ENCODE peak calls at places on chromosomes 7 and 10, in seven cellular contexts. One of them, this sample, is unnamed.

GRCh38 chr10:114403545-114404161 is 649 bp downstream of the AFAP1L2 start:
- DNase-seq in neural progenitor cell: peak
- DNase-seq in brain microvascular endothelial cell: no peak
- DNase-seq in Peyer's patch: no peak
- DNase-seq in A549: peak
- DNase-seq in foreskin fibroblast: no peak
- DNase-seq in cardiac fibroblast: no peak
- DNase-seq in this sample: peak

GRCh38 chr10:126387041-126387908 is 1.0 kb downstream of the ADAM12 start:
- DNase-seq in neural progenitor cell: peak
- DNase-seq in Peyer's patch: peak
- DNase-seq in foreskin fibroblast: peak
- DNase-seq in A549: peak
- DNase-seq in brain microvascular endothelial cell: peak
- DNase-seq in cardiac fibroblast: peak
- DNase-seq in this sample: peak

GRCh38 chr10:14822879-14823755 is 14.7 kb downstream of the CDNF start:
- DNase-seq in brain microvascular endothelial cell: peak
- DNase-seq in A549: peak
- DNase-seq in Peyer's patch: no peak
- DNase-seq in cardiac fibroblast: peak
- DNase-seq in foreskin fibroblast: peak
- DNase-seq in neural progenitor cell: peak
- DNase-seq in this sample: peak

GRCh38 chr10:133237241-133238065 is at the start of gene VENTX:
- DNase-seq in neural progenitor cell: peak
- DNase-seq in A549: no peak
- DNase-seq in foreskin fibroblast: no peak
- DNase-seq in brain microvascular endothelial cell: no peak
- DNase-seq in cardiac fibroblast: no peak
- DNase-seq in Peyer's patch: no peak
- DNase-seq in this sample: no peak

GRCh38 chr7:141012044-141012685 is 2.6 kb downstream of the MRPS33 start:
- DNase-seq in neural progenitor cell: peak
- DNase-seq in brain microvascular endothelial cell: peak
- DNase-seq in A549: peak
- DNase-seq in foreskin fibroblast: peak
- DNase-seq in Peyer's patch: peak
- DNase-seq in cardiac fibroblast: peak
- DNase-seq in this sample: peak

GRCh38 chr10:36499696-36500095 is 625.7 kb upstream of the ANKRD30A start:
- DNase-seq in Peyer's patch: no peak
- DNase-seq in foreskin fibroblast: peak
- DNase-seq in A549: no peak
- DNase-seq in cardiac fibroblast: no peak
- DNase-seq in neural progenitor cell: no peak
- DNase-seq in brain microvascular endothelial cell: no peak
- DNase-seq in this sample: no peak

GRCh38 chr10:130804281-130804680 is 507.2 kb downstream of the TCERG1L start:
- DNase-seq in cardiac fibroblast: no peak
- DNase-seq in foreskin fibroblast: no peak
- DNase-seq in neural progenitor cell: no peak
- DNase-seq in brain microvascular endothelial cell: no peak
- DNase-seq in Peyer's patch: no peak
- DNase-seq in A549: no peak
- DNase-seq in this sample: no peak

GRCh38 chr7:8254215-8254614 is 7.8 kb downstream of the ICA1 start:
- DNase-seq in Peyer's patch: no peak
- DNase-seq in brain microvascular endothelial cell: no peak
- DNase-seq in A549: no peak
- DNase-seq in cardiac fibroblast: no peak
- DNase-seq in foreskin fibroblast: no peak
- DNase-seq in neural progenitor cell: no peak
- DNase-seq in this sample: no peak

GRCh38 chr7:45402480-45403218 is 171.5 kb upstream of the ADCY1 start:
- DNase-seq in brain microvascular endothelial cell: peak
- DNase-seq in A549: no peak
- DNase-seq in neural progenitor cell: no peak
- DNase-seq in cardiac fibroblast: peak
- DNase-seq in foreskin fibroblast: peak
- DNase-seq in Peyer's patch: no peak
- DNase-seq in this sample: no peak

GRCh38 chr10:124125305-124126116 is 32.1 kb upstream of the CHST15 start:
- DNase-seq in Peyer's patch: no peak
- DNase-seq in brain microvascular endothelial cell: no peak
- DNase-seq in neural progenitor cell: peak
- DNase-seq in A549: peak
- DNase-seq in foreskin fibroblast: no peak
- DNase-seq in cardiac fibroblast: peak
- DNase-seq in this sample: no peak

GRCh38 chr7:152924826-152925411 is 165.4 kb downstream of the ACTR3B start:
- DNase-seq in A549: no peak
- DNase-seq in Peyer's patch: no peak
- DNase-seq in cardiac fibroblast: no peak
- DNase-seq in neural progenitor cell: peak
- DNase-seq in brain microvascular endothelial cell: no peak
- DNase-seq in foreskin fibroblast: no peak
- DNase-seq in this sample: no peak

GRCh38 chr10:16856567-16856966 is 39.3 kb upstream of the RSU1 start:
- DNase-seq in A549: no peak
- DNase-seq in Peyer's patch: no peak
- DNase-seq in foreskin fibroblast: no peak
- DNase-seq in neural progenitor cell: peak
- DNase-seq in cardiac fibroblast: peak
- DNase-seq in brain microvascular endothelial cell: peak
- DNase-seq in this sample: no peak

GRCh38 chr7:132504071-132504470 is 72.2 kb downstream of the PLXNA4 start:
- DNase-seq in brain microvascular endothelial cell: no peak
- DNase-seq in neural progenitor cell: no peak
- DNase-seq in foreskin fibroblast: no peak
- DNase-seq in cardiac fibroblast: no peak
- DNase-seq in Peyer's patch: no peak
- DNase-seq in A549: no peak
- DNase-seq in this sample: no peak

GRCh38 chr7:50739744-50740455 is 42.8 kb downstream of the GRB10 start:
- DNase-seq in cardiac fibroblast: no peak
- DNase-seq in brain microvascular endothelial cell: no peak
- DNase-seq in foreskin fibroblast: peak
- DNase-seq in A549: no peak
- DNase-seq in Peyer's patch: no peak
- DNase-seq in neural progenitor cell: no peak
- DNase-seq in this sample: no peak

GRCh38 chr7:4683884-4684565 is 1.9 kb downstream of the FOXK1 start:
- DNase-seq in cardiac fibroblast: peak
- DNase-seq in neural progenitor cell: no peak
- DNase-seq in brain microvascular endothelial cell: peak
- DNase-seq in foreskin fibroblast: peak
- DNase-seq in Peyer's patch: peak
- DNase-seq in A549: no peak
- DNase-seq in this sample: peak

GRCh38 chr10:36344816-36345215 is 702.7 kb upstream of the FZD8 start:
- DNase-seq in A549: no peak
- DNase-seq in neural progenitor cell: no peak
- DNase-seq in Peyer's patch: no peak
- DNase-seq in brain microvascular endothelial cell: no peak
- DNase-seq in cardiac fibroblast: no peak
- DNase-seq in foreskin fibroblast: no peak
- DNase-seq in this sample: no peak

GRCh38 chr7:127189074-127189473 is 63.7 kb downstream of the GRM8 start:
- DNase-seq in foreskin fibroblast: no peak
- DNase-seq in A549: no peak
- DNase-seq in brain microvascular endothelial cell: no peak
- DNase-seq in Peyer's patch: no peak
- DNase-seq in neural progenitor cell: no peak
- DNase-seq in cardiac fibroblast: no peak
- DNase-seq in this sample: no peak

GRCh38 chr7:36366649-36367560 is 22.8 kb upstream of the ANLN start:
- DNase-seq in neural progenitor cell: peak
- DNase-seq in foreskin fibroblast: peak
- DNase-seq in A549: peak
- DNase-seq in Peyer's patch: peak
- DNase-seq in brain microvascular endothelial cell: peak
- DNase-seq in cardiac fibroblast: peak
- DNase-seq in this sample: peak

GRCh38 chr10:14603539-14604102 is 171.1 kb downstream of the FAM107B start:
- DNase-seq in foreskin fibroblast: peak
- DNase-seq in brain microvascular endothelial cell: no peak
- DNase-seq in Peyer's patch: peak
- DNase-seq in A549: no peak
- DNase-seq in neural progenitor cell: peak
- DNase-seq in cardiac fibroblast: no peak
- DNase-seq in this sample: no peak

GRCh38 chr10:95356190-95356955 is 65.6 kb upstream of the PDLIM1 start:
- DNase-seq in neural progenitor cell: no peak
- DNase-seq in cardiac fibroblast: no peak
- DNase-seq in foreskin fibroblast: no peak
- DNase-seq in A549: no peak
- DNase-seq in Peyer's patch: no peak
- DNase-seq in brain microvascular endothelial cell: no peak
- DNase-seq in this sample: no peak

GRCh38 chr10:31749293-31749692 is 179.3 kb downstream of the ARHGAP12 start:
- DNase-seq in A549: no peak
- DNase-seq in foreskin fibroblast: peak
- DNase-seq in neural progenitor cell: no peak
- DNase-seq in brain microvascular endothelial cell: no peak
- DNase-seq in cardiac fibroblast: no peak
- DNase-seq in Peyer's patch: no peak
- DNase-seq in this sample: no peak

GRCh38 chr7:27199820-27200760 is at the start of gene HOXA13:
- DNase-seq in foreskin fibroblast: peak
- DNase-seq in cardiac fibroblast: no peak
- DNase-seq in neural progenitor cell: peak
- DNase-seq in A549: peak
- DNase-seq in brain microvascular endothelial cell: no peak
- DNase-seq in Peyer's patch: peak
- DNase-seq in this sample: no peak

GRCh38 chr10:75646931-75647330 is 215.5 kb downstream of the LRMDA start:
- DNase-seq in cardiac fibroblast: peak
- DNase-seq in A549: no peak
- DNase-seq in Peyer's patch: no peak
- DNase-seq in foreskin fibroblast: no peak
- DNase-seq in brain microvascular endothelial cell: no peak
- DNase-seq in neural progenitor cell: no peak
- DNase-seq in this sample: no peak

GRCh38 chr10:90775351-90776028 is 82.3 kb downstream of the HTR7 start:
- DNase-seq in cardiac fibroblast: peak
- DNase-seq in brain microvascular endothelial cell: peak
- DNase-seq in Peyer's patch: no peak
- DNase-seq in foreskin fibroblast: peak
- DNase-seq in A549: no peak
- DNase-seq in neural progenitor cell: peak
- DNase-seq in this sample: no peak

GRCh38 chr7:88789480-88790064 is 6.0 kb downstream of the TEX47 start:
- DNase-seq in neural progenitor cell: peak
- DNase-seq in foreskin fibroblast: peak
- DNase-seq in A549: peak
- DNase-seq in brain microvascular endothelial cell: no peak
- DNase-seq in cardiac fibroblast: peak
- DNase-seq in Peyer's patch: no peak
- DNase-seq in this sample: no peak
- TF ChIP-seq CTCF in neural progenitor cell: peak
- TF ChIP-seq CTCF in foreskin fibroblast: peak
- TF ChIP-seq CTCF in A549: peak
- TF ChIP-seq CTCF in brain microvascular endothelial cell: peak
- TF ChIP-seq CTCF in cardiac fibroblast: peak
- TF ChIP-seq CTCF in Peyer's patch: no peak
- TF ChIP-seq CTCF in this sample: no peak

GRCh38 chr7:156494960-156495359 is 145.6 kb upstream of the RNF32 start:
- DNase-seq in Peyer's patch: no peak
- DNase-seq in A549: no peak
- DNase-seq in brain microvascular endothelial cell: no peak
- DNase-seq in foreskin fibroblast: no peak
- DNase-seq in cardiac fibroblast: no peak
- DNase-seq in neural progenitor cell: no peak
- DNase-seq in this sample: no peak
- TF ChIP-seq CTCF in Peyer's patch: no peak
- TF ChIP-seq CTCF in A549: no peak
- TF ChIP-seq CTCF in brain microvascular endothelial cell: no peak
- TF ChIP-seq CTCF in foreskin fibroblast: no peak
- TF ChIP-seq CTCF in cardiac fibroblast: no peak
- TF ChIP-seq CTCF in neural progenitor cell: no peak
- TF ChIP-seq CTCF in this sample: no peak

GRCh38 chr10:121183241-121183640 is 332.1 kb downstream of the WDR11 start:
- DNase-seq in foreskin fibroblast: no peak
- DNase-seq in A549: no peak
- DNase-seq in cardiac fibroblast: no peak
- DNase-seq in brain microvascular endothelial cell: no peak
- DNase-seq in neural progenitor cell: no peak
- DNase-seq in Peyer's patch: no peak
- DNase-seq in this sample: no peak

GRCh38 chr10:121188005-121188404 is 336.8 kb downstream of the WDR11 start:
- DNase-seq in foreskin fibroblast: no peak
- DNase-seq in cardiac fibroblast: no peak
- DNase-seq in Peyer's patch: no peak
- DNase-seq in brain microvascular endothelial cell: no peak
- DNase-seq in neural progenitor cell: peak
- DNase-seq in A549: no peak
- DNase-seq in this sample: no peak

GRCh38 chr10:121185816-121186215 is 334.7 kb downstream of the WDR11 start:
- DNase-seq in foreskin fibroblast: no peak
- DNase-seq in Peyer's patch: no peak
- DNase-seq in cardiac fibroblast: no peak
- DNase-seq in A549: no peak
- DNase-seq in brain microvascular endothelial cell: no peak
- DNase-seq in neural progenitor cell: no peak
- DNase-seq in this sample: no peak

GRCh38 chr10:121189092-121189491 is 337.9 kb downstream of the WDR11 start:
- DNase-seq in foreskin fibroblast: no peak
- DNase-seq in A549: no peak
- DNase-seq in neural progenitor cell: no peak
- DNase-seq in cardiac fibroblast: no peak
- DNase-seq in Peyer's patch: no peak
- DNase-seq in brain microvascular endothelial cell: no peak
- DNase-seq in this sample: no peak

GRCh38 chr10:121187375-121187774 is 336.2 kb downstream of the WDR11 start:
- DNase-seq in foreskin fibroblast: no peak
- DNase-seq in neural progenitor cell: no peak
- DNase-seq in cardiac fibroblast: no peak
- DNase-seq in brain microvascular endothelial cell: no peak
- DNase-seq in Peyer's patch: no peak
- DNase-seq in A549: no peak
- DNase-seq in this sample: no peak
- TF ChIP-seq CTCF in foreskin fibroblast: no peak
- TF ChIP-seq CTCF in neural progenitor cell: no peak
- TF ChIP-seq CTCF in cardiac fibroblast: no peak
- TF ChIP-seq CTCF in brain microvascular endothelial cell: no peak
- TF ChIP-seq CTCF in Peyer's patch: no peak
- TF ChIP-seq CTCF in A549: no peak
- TF ChIP-seq CTCF in this sample: no peak

GRCh38 chr7:54632696-54633095 is 90.5 kb downstream of the VSTM2A start:
- DNase-seq in Peyer's patch: no peak
- DNase-seq in A549: no peak
- DNase-seq in brain microvascular endothelial cell: no peak
- DNase-seq in neural progenitor cell: no peak
- DNase-seq in cardiac fibroblast: no peak
- DNase-seq in foreskin fibroblast: no peak
- DNase-seq in this sample: no peak

DNA sequence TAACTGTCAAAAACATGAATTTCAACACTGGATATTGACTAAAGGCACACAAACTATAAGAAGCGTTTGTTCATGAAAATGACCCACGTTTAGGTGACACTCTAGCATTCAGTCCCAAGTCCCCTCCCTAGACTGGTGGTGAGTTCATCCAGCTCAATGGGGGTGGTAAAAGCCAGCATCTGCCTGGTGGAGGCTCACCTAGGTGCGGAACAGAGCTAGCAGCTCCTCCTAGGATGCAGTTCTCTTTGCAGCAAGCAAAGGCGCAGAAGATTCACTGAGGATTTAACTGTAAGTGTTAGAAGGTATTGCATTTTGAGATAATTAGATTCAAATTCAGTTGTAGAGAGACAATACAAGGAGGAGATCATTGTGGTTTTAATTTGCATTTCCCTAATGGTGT is 87.6 kb downstream of the VSTM2A start:
- DNase-seq in cardiac fibroblast: no peak
- DNase-seq in neural progenitor cell: no peak
- DNase-seq in A549: no peak
- DNase-seq in foreskin fibroblast: no peak
- DNase-seq in Peyer's patch: no peak
- DNase-seq in brain microvascular endothelial cell: no peak
- DNase-seq in this sample: no peak
- TF ChIP-seq CTCF in cardiac fibroblast: no peak
- TF ChIP-seq CTCF in neural progenitor cell: no peak
- TF ChIP-seq CTCF in A549: no peak
- TF ChIP-seq CTCF in foreskin fibroblast: no peak
- TF ChIP-seq CTCF in Peyer's patch: no peak
- TF ChIP-seq CTCF in brain microvascular endothelial cell: no peak
- TF ChIP-seq CTCF in this sample: no peak

This sample was measured in GM13976.